ENCODE peak calls at places on chromosome 11, in nine cellular contexts. Z, E, X, K, F, J, O, M and W are unnamed samples.

GRCh38 chr11:65639623-65640482 is 2.0 kb downstream of the SIPA1 start:
- DNase-seq in Z (no peak), E (no peak), X (no peak), K (peak), F (peak), J (no peak), O (no peak), M (peak), W (no peak)

GRCh38 chr11:57321388-57321995 is 3.3 kb downstream of the TNKS1BP1 start:
- DNase-seq in Z (no peak), E (no peak), X (no peak), K (no peak), F (no peak), J (peak), O (peak), M (no peak), W (no peak)

GRCh38 chr11:93652161-93652597 is 9.3 kb upstream of the CEP295 start:
- DNase-seq in Z (no peak), E (no peak), X (no peak), K (no peak), F (peak), J (peak), O (no peak), M (peak), W (no peak)

GRCh38 chr11:11514246-11514645 is 107.6 kb downstream of the GALNT18 start:
- DNase-seq in Z (no peak), E (no peak), X (no peak), K (no peak), F (no peak), J (no peak), O (no peak), M (no peak), W (no peak)

GRCh38 chr11:125346565-125347260 is 149.4 kb downstream of the FEZ1 start:
- DNase-seq in Z (no peak), E (no peak), X (no peak), K (no peak), F (no peak), J (no peak), O (no peak), M (no peak), W (no peak)

GRCh38 chr11:14638561-14638960 is 5.0 kb upstream of the PDE3B start:
- DNase-seq in Z (no peak), E (no peak), X (no peak), K (no peak), F (peak), J (no peak), O (no peak), M (no peak), W (no peak)

GRCh38 chr11:82734120-82734479 is 436 bp upstream of the FAM181B start:
- DNase-seq in Z (no peak), E (no peak), X (no peak), K (no peak), F (no peak), J (no peak), O (no peak), M (no peak), W (no peak)

GRCh38 chr11:64803846-64804345 is 882 bp upstream of the MAP4K2 start:
- DNase-seq in Z (no peak), E (no peak), X (peak), K (no peak), F (no peak), J (peak), O (peak), M (no peak), W (no peak)

GRCh38 chr11:128328955-128329551 is 258.3 kb downstream of the ETS1 start:
- DNase-seq in Z (no peak), E (no peak), X (no peak), K (no peak), F (no peak), J (no peak), O (no peak), M (peak), W (no peak)

GRCh38 chr11:99968336-99968735 is 718.8 kb upstream of the ARHGAP42 start:
- DNase-seq in Z (no peak), E (no peak), X (no peak), K (no peak), F (no peak), J (no peak), O (no peak), M (no peak), W (no peak)

GRCh38 chr11:125772834-125773505 is 5.7 kb downstream of the PATE2 start:
- DNase-seq in Z (peak), E (no peak), X (no peak), K (no peak), F (no peak), J (no peak), O (no peak), M (no peak), W (no peak)

GRCh38 chr11:86174101-86175046 is 70.2 kb upstream of the EED start:
- DNase-seq in Z (peak), E (no peak), X (no peak), K (peak), F (no peak), J (no peak), O (peak), M (peak), W (no peak)

GRCh38 chr11:34234086-34234740 is 123.6 kb downstream of the ABTB2 start:
- DNase-seq in Z (no peak), E (peak), X (peak), K (no peak), F (peak), J (no peak), O (peak), M (peak), W (no peak)

GRCh38 chr11:11843233-11843632 is 1.5 kb downstream of the USP47 start:
- DNase-seq in Z (peak), E (peak), X (no peak), K (no peak), F (peak), J (peak), O (no peak), M (peak), W (no peak)

GRCh38 chr11:1705121-1706052 is 8.4 kb downstream of the KRTAP5-6 start:
- DNase-seq in Z (no peak), E (no peak), X (no peak), K (no peak), F (no peak), J (no peak), O (peak), M (no peak), W (no peak)

GRCh38 chr11:58525037-58525614 is 17.2 kb upstream of the OR5B21 start:
- DNase-seq in Z (no peak), E (peak), X (no peak), K (no peak), F (peak), J (no peak), O (no peak), M (peak), W (no peak)

GRCh38 chr11:61690706-61691377 is 10.7 kb downstream of the DAGLA start:
- DNase-seq in Z (no peak), E (no peak), X (no peak), K (no peak), F (no peak), J (peak), O (no peak), M (peak), W (no peak)

GRCh38 chr11:117816151-117816741 is 8.3 kb downstream of the FXYD2 start:
- DNase-seq in Z (no peak), E (no peak), X (no peak), K (no peak), F (no peak), J (no peak), O (no peak), M (no peak), W (no peak)

GRCh38 chr11:109362059-109362458 is 59.9 kb upstream of the C11orf87 start:
- DNase-seq in Z (no peak), E (no peak), X (no peak), K (no peak), F (no peak), J (no peak), O (no peak), M (no peak), W (no peak)

GRCh38 chr11:121873770-121874169 is 242.2 kb downstream of the BLID start:
- DNase-seq in Z (no peak), E (no peak), X (no peak), K (no peak), F (no peak), J (no peak), O (no peak), M (no peak), W (no peak)

GRCh38 chr11:34546511-34547206 is 33.1 kb upstream of the ELF5 start:
- DNase-seq in Z (no peak), E (peak), X (no peak), K (no peak), F (no peak), J (no peak), O (no peak), M (peak), W (no peak)

GRCh38 chr11:295351-296205 is 3.7 kb downstream of the IFITM5 start:
- DNase-seq in Z (no peak), E (no peak), X (peak), K (peak), F (no peak), J (no peak), O (no peak), M (no peak), W (no peak)

GRCh38 chr11:77776455-77776854 is 44.1 kb downstream of the RSF1 start:
- DNase-seq in Z (no peak), E (peak), X (no peak), K (no peak), F (peak), J (no peak), O (no peak), M (no peak), W (no peak)

GRCh38 chr11:59102259-59102765 is 4.7 kb upstream of the FAM111B start:
- DNase-seq in Z (no peak), E (peak), X (peak), K (peak), F (peak), J (no peak), O (no peak), M (peak), W (no peak)

GRCh38 chr11:9136731-9137130 is 45.3 kb upstream of the SCUBE2 start:
- DNase-seq in Z (no peak), E (no peak), X (no peak), K (no peak), F (no peak), J (no peak), O (no peak), M (no peak), W (no peak)

GRCh38 chr11:111601636-111601978 is 642 bp upstream of the SIK2 start:
- DNase-seq in Z (no peak), E (no peak), X (no peak), K (no peak), F (no peak), J (no peak), O (no peak), M (no peak), W (no peak)

GRCh38 chr11:96242191-96242845 is 100.7 kb downstream of the MAML2 start:
- DNase-seq in Z (no peak), E (no peak), X (no peak), K (no peak), F (no peak), J (no peak), O (no peak), M (no peak), W (no peak)

GRCh38 chr11:102915044-102915375 is 40.2 kb upstream of the MMP12 start:
- DNase-seq in Z (no peak), E (no peak), X (no peak), K (no peak), F (no peak), J (no peak), O (no peak), M (no peak), W (no peak)

GRCh38 chr11:46456676-46457432 is 65.3 kb upstream of the CHRM4 start:
- DNase-seq in Z (no peak), E (no peak), X (no peak), K (no peak), F (no peak), J (no peak), O (no peak), M (no peak), W (no peak)

GRCh38 chr11:8719260-8720190 is 36.9 kb downstream of the RPL27A start:
- DNase-seq in Z (peak), E (peak), X (no peak), K (peak), F (no peak), J (no peak), O (peak), M (no peak), W (no peak)

GRCh38 chr11:10366568-10367331 is 61.9 kb downstream of the ADM start:
- DNase-seq in Z (peak), E (peak), X (peak), K (peak), F (peak), J (peak), O (peak), M (peak), W (peak)

GRCh38 chr11:75351541-75352416 is at the start of gene ARRB1:
- DNase-seq in Z (no peak), E (peak), X (peak), K (peak), F (peak), J (no peak), O (no peak), M (peak), W (peak)

GRCh38 chr11:67370351-67371076 is 2.9 kb downstream of the CLCF1 start:
- DNase-seq in Z (no peak), E (no peak), X (no peak), K (no peak), F (no peak), J (no peak), O (no peak), M (no peak), W (no peak)

GRCh38 chr11:94185387-94186084 is 56.9 kb downstream of the PANX1 start:
- DNase-seq in Z (peak), E (no peak), X (no peak), K (no peak), F (no peak), J (no peak), O (no peak), M (no peak), W (no peak)

GRCh38 chr11:69966910-69967309 is 111.2 kb upstream of the ANO1 start:
- DNase-seq in Z (no peak), E (no peak), X (no peak), K (no peak), F (no peak), J (no peak), O (no peak), M (no peak), W (no peak)

GRCh38 chr11:46240371-46240770 is 37.1 kb upstream of the CREB3L1 start:
- DNase-seq in Z (no peak), E (no peak), X (no peak), K (no peak), F (no peak), J (no peak), O (no peak), M (no peak), W (no peak)